ENCODE peak calls at places on chromosomes 6 and 20, in five cellular contexts. A, T, W, J and I are unnamed samples.

GRCh38 chr20:4519530-4519929 is 202.2 kb upstream of the PRND start:
- DNase-seq in A (peak; percentile 39), T (peak; percentile 14), J (peak; percentile 14), W (no peak), I (peak; percentile 52)

GRCh38 chr20:62139636-62140035 is 3.6 kb downstream of the PSMA7 start:
- DNase-seq in J (no peak), T (no peak), A (no peak), W (no peak), I (no peak)

GRCh38 chr6:21556968-21557721 is 36.4 kb upstream of the SOX4 start:
- DNase-seq in W (no peak), T (no peak), A (no peak), J (no peak), I (no peak)

GRCh38 chr6:87026961-87027360 is 67.9 kb downstream of the CGA start:
- DNase-seq in T (no peak), J (no peak), A (no peak), W (no peak), I (no peak)

GRCh38 chr20:44069203-44069931 is 117.6 kb downstream of the JPH2 start:
- DNase-seq in A (no peak), W (no peak), T (no peak), J (no peak), I (no peak)

GRCh38 chr6:40037271-40037670 is 103.0 kb upstream of the MOCS1 start:
- DNase-seq in W (no peak), A (no peak), J (no peak), T (peak; percentile 11), I (no peak)

GRCh38 chr20:62726276-62726675 is 17.6 kb downstream of the NTSR1 start:
- DNase-seq in W (no peak), J (no peak), T (no peak), A (no peak), I (no peak)

GRCh38 chr20:32830437-32830836 is 10.7 kb downstream of the MAPRE1 start:
- DNase-seq in A (no peak), J (no peak), W (no peak), T (no peak), I (no peak)

GRCh38 chr6:39100358-39100757 is 14.6 kb downstream of the SAYSD1 start:
- DNase-seq in T (no peak), W (no peak), J (no peak), A (no peak), I (no peak)

GRCh38 chr20:9480066-9480465 is 34.3 kb upstream of the LAMP5 start:
- DNase-seq in W (no peak), A (no peak), T (no peak), J (no peak), I (no peak)

GRCh38 chr6:129500958-129501381 is 209.0 kb downstream of the ARHGAP18 start:
- DNase-seq in T (peak; percentile 47), J (peak; percentile 4), A (peak; percentile 42), W (no peak), I (no peak)

GRCh38 chr6:86936834-86937218 is 502 bp upstream of the HTR1E start:
- DNase-seq in W (no peak), A (no peak), T (no peak), J (no peak), I (peak; percentile 68)

GRCh38 chr6:136471372-136471771 is 78.8 kb downstream of the MAP7 start:
- DNase-seq in T (peak; percentile 2), W (no peak), J (no peak), A (peak; percentile 25), I (no peak)

GRCh38 chr20:20743511-20744169 is 31.2 kb upstream of the RALGAPA2 start:
- DNase-seq in A (no peak), T (peak; percentile 46), W (no peak), J (no peak), I (no peak)

GRCh38 chr6:106847116-106847515 is 127.4 kb downstream of the CD24 start:
- DNase-seq in A (no peak), W (no peak), T (no peak), J (no peak), I (no peak)

GRCh38 chr6:12148841-12149240 is 136.7 kb downstream of the HIVEP1 start:
- DNase-seq in T (no peak), J (no peak), W (no peak), A (no peak), I (no peak)

GRCh38 chr20:17743677-17744076 is 43.9 kb downstream of the BANF2 start:
- DNase-seq in T (no peak), J (no peak), W (no peak), A (no peak), I (no peak)

GRCh38 chr6:109304284-109305015 is 77.8 kb downstream of the CD164 start:
- DNase-seq in T (peak; percentile 49), A (no peak), W (no peak), J (no peak), I (no peak)

GRCh38 chr20:4508773-4509172 is 212.9 kb upstream of the PRND start:
- DNase-seq in W (no peak), A (no peak), T (no peak), J (no peak), I (peak; percentile 20)

GRCh38 chr6:16572943-16573342 is 188.3 kb downstream of the ATXN1 start:
- DNase-seq in J (no peak), A (no peak), T (no peak), W (no peak), I (no peak)

GRCh38 chr20:37992802-37993538 is 40.3 kb downstream of the TTI1 start:
- DNase-seq in A (peak; percentile 19), W (no peak), J (peak; percentile 71), T (peak; percentile 63), I (no peak)

GRCh38 chr6:130482645-130483390 is 117.0 kb downstream of the TMEM200A start:
- DNase-seq in A (no peak), T (no peak), W (no peak), J (no peak), I (no peak)

GRCh38 chr6:87282743-87283142 is 39.6 kb upstream of the SMIM8 start:
- DNase-seq in T (no peak), W (no peak), A (no peak), J (no peak), I (no peak)

GRCh38 chr6:138882369-138883017 is 86.6 kb downstream of the ECT2L start:
- DNase-seq in J (no peak), A (no peak), W (no peak), T (no peak), I (no peak)

GRCh38 chr6:39508513-39508912 is 186.0 kb upstream of the KCNK16 start:
- DNase-seq in A (no peak), T (peak; percentile 7), W (no peak), J (no peak), I (no peak)

GRCh38 chr20:61436674-61437279 is 184.7 kb downstream of the CDH4 start:
- DNase-seq in J (peak; percentile 76), T (no peak), W (no peak), A (peak; percentile 8), I (peak; percentile 96)

GRCh38 chr6:89260832-89261231 is 43.7 kb upstream of the GABRR1 start:
- DNase-seq in T (peak; percentile 58), J (no peak), W (no peak), A (no peak), I (no peak)

GRCh38 chr6:36962874-36963273 is 8.3 kb downstream of the PI16 start:
- DNase-seq in J (no peak), A (no peak), W (peak; percentile 56), T (peak; percentile 46), I (peak; percentile 85)

GRCh38 chr6:117536317-117536716 is 53.8 kb downstream of the DCBLD1 start:
- DNase-seq in T (no peak), J (no peak), W (no peak), A (no peak), I (no peak)

GRCh38 chr6:37600287-37600916 is 97.3 kb downstream of the MDGA1 start:
- DNase-seq in W (no peak), A (no peak), T (no peak), J (no peak), I (no peak)

GRCh38 chr6:117585647-117586046 is 16.7 kb downstream of the GOPC start:
- DNase-seq in W (no peak), J (no peak), T (no peak), A (no peak), I (no peak)

GRCh38 chr20:5950271-5951031 is at the start of the genes MCM8 and TRMT6:
- DNase-seq in T (peak; percentile 99), J (peak; percentile 96), A (peak; percentile 95), W (peak; percentile 92), I (peak; percentile 92)

GRCh38 chr6:32796848-32797776 is 19.7 kb downstream of the HLA-DOB start:
- DNase-seq in J (peak; percentile 57), T (peak; percentile 69), W (peak; percentile 73), A (peak; percentile 55), I (peak; percentile 54)

GRCh38 chr6:142030115-142030619 is 102.6 kb upstream of the GJE1 start:
- DNase-seq in J (no peak), T (no peak), A (no peak), W (no peak), I (no peak)

GRCh38 chr20:39245685-39246311 is 283.7 kb downstream of the DHX35 start:
- DNase-seq in A (no peak), J (no peak), W (no peak), T (no peak), I (no peak)

GRCh38 chr20:32908334-32909292 is 49.9 kb downstream of the EFCAB8 start:
- DNase-seq in J (no peak), T (no peak), A (no peak), W (no peak), I (no peak)

GRCh38 chr20:46030290-46031013 is 1.4 kb downstream of the SLC12A5 start:
- DNase-seq in W (no peak), T (no peak), J (no peak), A (no peak), I (no peak)

GRCh38 chr6:163416640-163417253 is 2.2 kb downstream of the QKI start:
- DNase-seq in A (peak; percentile 85), W (no peak), T (peak; percentile 65), J (peak; percentile 59), I (no peak)

GRCh38 chr6:159169557-159170332 is 545 bp downstream of the FNDC1 start:
- DNase-seq in T (peak; percentile 26), J (peak; percentile 13), W (no peak), A (no peak), I (no peak)